ENCODE peak calls at places on chromosomes 16 and 17, in eight cellular contexts. N is thyroid gland; F is CD8-positive, alpha-beta memory T cell; C is CD8-positive, alpha-beta T cell; H is fibroblast of lung; D is Peyer's patch; Y is ascending aorta; A is mammary epithelial cell. Q is an unnamed sample. For H3K9me3, the result is how much of the 10 kb centered on the place peaks cover.

GRCh38 chr16:52366997-52367396 is 179.9 kb downstream of the TOX3 start:
- DNase-seq in N (no peak), D (no peak), H (no peak), Y (no peak), A (no peak), C (no peak), F (no peak), Q (no peak)

GRCh38 chr16:47523342-47524006 is 62.3 kb downstream of the PHKB start:
- DNase-seq in Y (no peak), H (no peak), C (no peak), F (no peak), D (no peak), A (no peak), N (no peak), Q (no peak)

GRCh38 chr17:31197991-31198390 is 99.0 kb downstream of the OMG start:
- DNase-seq in D (no peak), H (no peak), F (no peak), A (peak), C (no peak), N (no peak), Y (no peak), Q (no peak)

GRCh38 chr17:43791589-43791988 is 11.4 kb downstream of the CFAP97D1 start:
- DNase-seq in N (no peak), H (peak), C (no peak), Y (no peak), A (peak), D (no peak), F (no peak), Q (no peak)

GRCh38 chr17:57861737-57862409 is 12.0 kb upstream of the MRPS23 start:
- DNase-seq in C (no peak), Y (peak), H (peak), F (no peak), N (peak), D (peak), A (no peak), Q (peak)

GRCh38 chr17:36599546-36600250 is 1.7 kb upstream of the MRM1 start:
- DNase-seq in D (no peak), A (no peak), F (no peak), C (no peak), H (no peak), Y (peak), N (no peak), Q (no peak)

GRCh38 chr17:4175921-4176802 is 33.2 kb downstream of the CYB5D2 start:
- DNase-seq in A (no peak), D (no peak), N (peak), H (peak), F (peak), Y (no peak), C (peak), Q (no peak)

GRCh38 chr16:87800497-87800896 is 34.7 kb upstream of the KLHDC4 start:
- DNase-seq in N (no peak), Y (no peak), A (no peak), C (no peak), D (no peak), F (no peak), H (no peak), Q (no peak)

GRCh38 chr16:89039756-89040155 is 53.9 kb upstream of the ACSF3 start:
- DNase-seq in F (no peak), D (no peak), Y (no peak), A (no peak), H (no peak), N (no peak), C (peak), Q (no peak)

GRCh38 chr17:72765357-72766153 is 326.9 kb downstream of the SLC39A11 start:
- DNase-seq in F (no peak), H (peak), D (no peak), C (no peak), Y (no peak), N (no peak), A (no peak), Q (no peak)

GRCh38 chr16:83940630-83941378 is 12.2 kb upstream of the OSGIN1 start:
- DNase-seq in C (no peak), A (no peak), Y (no peak), N (no peak), F (no peak), D (no peak), H (no peak), Q (no peak)

GRCh38 chr17:13562271-13562800 is 39.4 kb downstream of the HS3ST3A1 start:
- DNase-seq in H (peak), Y (no peak), A (peak), F (no peak), D (no peak), N (no peak), C (no peak), Q (no peak)

GRCh38 chr17:79892457-79893236 is 53.4 kb upstream of the CBX4 start:
- DNase-seq in Y (no peak), D (peak), A (peak), F (no peak), N (peak), H (no peak), C (no peak), Q (peak)

GRCh38 chr17:34777044-34777443 is 184.2 kb downstream of the CCT6B start:
- DNase-seq in N (no peak), F (no peak), Y (no peak), D (no peak), A (no peak), H (no peak), C (no peak), Q (no peak)

GRCh38 chr17:2351269-2351668 is 14.0 kb downstream of the SGSM2 start:
- DNase-seq in Y (no peak), C (no peak), F (no peak), A (no peak), H (no peak), N (no peak), D (no peak), Q (no peak)

GRCh38 chr17:7677388-7678067 is 9.8 kb downstream of the TP53 start:
- DNase-seq in C (no peak), H (no peak), A (no peak), Y (no peak), N (no peak), D (no peak), F (no peak), Q (no peak)

GRCh38 chr17:11272191-11272590 is 31.2 kb downstream of the SHISA6 start:
- DNase-seq in N (no peak), A (no peak), H (no peak), F (no peak), D (no peak), C (no peak), Y (no peak), Q (no peak)
- H3K9me3 ChIP-seq in N (under half), A (under half), H (under half), F (under half), D (under half), C (under half), Y (under half), Q (under half)

GRCh38 chr16:13921328-13921727 is 1.4 kb downstream of the ERCC4 start:
- DNase-seq in Y (no peak), A (no peak), C (no peak), D (no peak), H (no peak), N (no peak), F (no peak), Q (peak)
- H3K4me3 ChIP-seq in Y (no peak), A (no peak), C (no peak), D (no peak), H (no peak), N (no peak), F (no peak), Q (no peak)

GRCh38 chr17:14701901-14702300 is 401.0 kb downstream of the HS3ST3B1 start:
- DNase-seq in Y (no peak), A (no peak), D (no peak), F (no peak), N (no peak), H (no peak), C (no peak), Q (no peak)
- H3K27ac ChIP-seq in Y (no peak), A (no peak), D (no peak), F (no peak), N (no peak), H (no peak), C (no peak), Q (no peak)

DNA sequence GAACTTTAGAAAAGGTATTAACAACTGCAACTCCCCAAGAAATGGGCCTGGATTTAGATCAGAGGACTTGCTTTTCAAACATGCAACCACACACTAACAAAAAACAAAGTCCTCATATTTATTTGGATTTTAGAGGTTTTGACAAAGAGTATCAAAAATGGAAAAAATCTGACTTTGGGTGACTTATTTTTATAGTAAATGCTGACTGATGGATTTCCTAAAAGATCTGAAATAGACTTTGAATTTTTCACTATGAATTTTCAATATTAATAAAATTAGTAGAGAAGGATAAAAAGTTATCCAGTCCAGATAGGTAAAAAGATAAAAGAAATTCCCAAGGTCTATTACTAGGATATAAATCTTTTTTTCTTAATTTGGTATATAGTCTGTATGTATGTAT is 253.5 kb downstream of the KCNJ2 start:
- DNase-seq in N (no peak), D (no peak), Y (no peak), F (no peak), H (no peak), C (no peak), A (no peak), Q (no peak)
- H3K9me3 ChIP-seq in N (under half), D (under half), Y (under half), F (under half), H (under half), C (under half), A (under half), Q (under half)

DNA sequence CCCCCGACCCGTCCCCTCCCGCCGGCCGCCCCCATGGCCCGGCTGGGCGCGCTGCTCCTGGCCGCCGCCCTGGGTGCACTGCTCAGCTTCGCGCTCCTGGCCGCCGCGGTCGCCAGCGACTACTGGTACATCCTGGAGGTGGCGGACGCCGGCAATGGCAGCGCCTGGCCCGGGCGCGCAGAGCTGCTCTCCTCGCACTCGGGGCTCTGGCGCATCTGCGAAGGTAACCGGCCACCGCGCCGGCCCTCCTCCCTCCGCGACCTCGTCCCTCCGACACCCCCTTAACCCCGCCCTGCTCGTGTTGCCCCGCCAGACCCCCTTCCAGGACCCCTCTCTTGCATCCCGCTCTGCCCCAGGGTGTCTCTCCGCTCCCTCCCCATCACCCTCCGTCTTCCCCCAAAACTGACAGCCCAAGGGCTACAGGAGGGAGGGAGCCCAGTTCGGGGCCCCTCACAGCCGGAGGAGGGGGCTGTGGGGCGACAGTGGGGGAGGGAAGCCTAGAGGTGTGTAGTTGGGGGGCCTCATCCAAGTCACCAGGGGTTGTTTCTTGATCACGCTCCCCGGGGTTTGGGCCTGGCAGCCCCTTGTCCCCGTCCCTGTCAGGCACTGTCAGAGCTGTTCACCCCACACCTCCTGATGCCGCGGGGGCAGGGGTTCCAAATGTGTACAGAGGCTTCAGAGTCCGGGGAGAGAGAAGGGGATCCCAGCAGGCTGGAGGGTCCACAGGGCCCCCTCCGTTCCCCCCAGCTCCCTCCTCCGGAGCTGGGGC is 744 bp downstream of the TMEM235 start:
- DNase-seq in F (no peak), C (peak), H (no peak), A (no peak), N (no peak), D (no peak), Y (no peak), Q (no peak)
- H3K4me3 ChIP-seq in F (no peak), C (no peak), H (no peak), A (no peak), N (no peak), D (no peak), Y (no peak), Q (no peak)

DNA sequence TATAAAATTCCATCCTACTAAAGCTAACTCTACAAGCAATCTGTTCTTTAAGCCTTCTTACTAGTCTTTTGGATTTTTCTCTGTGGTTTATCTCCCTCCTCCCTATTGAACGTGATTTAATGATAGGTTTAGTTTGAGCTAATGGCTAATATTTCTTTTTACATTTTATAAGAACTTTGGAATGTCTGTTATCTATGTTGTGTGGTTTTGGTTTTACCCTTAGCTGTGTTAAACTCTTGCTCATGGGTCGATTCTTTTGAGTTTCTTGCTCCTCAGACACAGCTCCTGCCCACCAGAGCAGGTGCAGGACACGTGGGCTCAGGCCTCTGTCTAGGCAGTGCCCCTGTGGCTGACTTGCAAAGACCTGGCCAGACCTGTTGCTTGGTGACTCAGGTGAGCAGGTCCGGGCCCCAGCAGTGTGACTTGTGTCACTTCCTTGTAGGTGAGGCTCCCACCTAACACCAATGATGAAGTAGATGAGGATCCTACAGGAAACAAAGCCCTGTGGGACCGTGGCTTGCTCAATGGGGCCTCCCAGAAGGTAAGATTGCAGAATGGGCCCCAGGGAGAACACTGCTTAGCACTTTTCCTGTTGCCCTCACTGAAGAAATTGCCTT is 45.1 kb downstream of the SF3B3 start:
- DNase-seq in D (no peak), Y (no peak), F (no peak), N (no peak), H (peak), A (peak), C (no peak), Q (no peak)
- H3K27ac ChIP-seq in D (no peak), Y (no peak), F (no peak), N (no peak), H (no peak), A (no peak), C (no peak), Q (no peak)

DNA sequence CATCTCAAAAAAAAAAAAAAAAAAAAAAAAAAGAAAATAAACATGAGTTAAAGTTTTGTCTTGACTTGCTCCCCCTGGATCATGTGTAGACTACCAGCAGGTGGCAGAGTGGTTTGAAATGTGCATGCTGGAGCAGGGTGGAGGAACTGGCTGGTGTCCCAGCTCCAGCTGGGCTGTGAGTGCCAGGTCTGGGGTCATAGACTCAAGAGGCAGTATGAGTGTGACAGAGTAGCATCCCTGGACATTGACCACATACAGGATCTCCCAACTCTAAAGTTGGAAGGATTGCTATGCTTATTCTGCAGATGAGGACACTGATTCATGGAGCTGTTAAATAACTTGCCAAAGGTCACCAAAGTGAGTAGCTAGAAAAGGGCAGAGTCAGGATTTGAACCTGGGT is 198.0 kb upstream of the MPHOSPH6 start:
- DNase-seq in N (peak), Y (no peak), C (no peak), D (no peak), A (peak), F (no peak), H (peak), Q (peak)
- H3K9me3 ChIP-seq in N (under half), Y (under half), C (under half), D (under half), A (under half), F (under half), H (under half), Q (under half)

GRCh38 chr16:57349212-57350031 is 9.2 kb upstream of the CCL22 start:
- DNase-seq in N (no peak), C (peak), Y (no peak), D (no peak), H (no peak), F (no peak), A (no peak), Q (no peak)
- H3K4me3 ChIP-seq in N (no peak), C (no peak), Y (no peak), D (no peak), H (no peak), F (no peak), A (no peak), Q (no peak)